ENCODE peak calls at places on chromosomes 3 and 15, in ten cellular contexts. U, Z, S, Y, O, Q, J, B, X and D are unnamed samples.
A peak's percentile ranks its signal among the peaks of the same experiment; 100 is the strongest.

GRCh38 chr3:18389108-18389733 is 35.9 kb downstream of the SATB1 start:
- DNase-seq in U (no peak), Z (no peak), S (peak; percentile 46), Y (no peak), O (no peak), Q (no peak), J (no peak), B (no peak), X (peak; percentile 9), D (peak; percentile 40)

GRCh38 chr3:49872801-49873281 is 3.1 kb upstream of the CAMKV start:
- DNase-seq in U (no peak), Z (no peak), S (peak; percentile 65), Y (no peak), O (no peak), Q (no peak), J (peak; percentile 61), B (no peak), X (no peak), D (no peak)

GRCh38 chr3:45807133-45807532 is 10.8 kb upstream of the SLC6A20 start:
- DNase-seq in U (no peak), Z (no peak), S (no peak), Y (no peak), O (no peak), Q (no peak), J (no peak), B (no peak), X (no peak), D (peak; percentile 3)

GRCh38 chr15:77597804-77598453 is 34.8 kb downstream of the LINGO1 start:
- DNase-seq in U (no peak), Z (no peak), S (no peak), Y (no peak), O (no peak), Q (no peak), J (no peak), B (no peak), X (no peak), D (no peak)

GRCh38 chr3:37346227-37347005 is 172.0 kb upstream of the LRRFIP2 start:
- DNase-seq in U (no peak), Z (no peak), S (no peak), Y (no peak), O (no peak), Q (no peak), J (no peak), B (no peak), X (no peak), D (no peak)

GRCh38 chr15:80957556-80957955 is 32.1 kb downstream of the MESD start:
- DNase-seq in U (no peak), Z (no peak), S (no peak), Y (no peak), O (no peak), Q (no peak), J (no peak), B (no peak), X (no peak), D (no peak)

GRCh38 chr3:59006791-59007517 is 42.9 kb downstream of the CFAP20DC start:
- DNase-seq in U (no peak), Z (no peak), S (no peak), Y (no peak), O (no peak), Q (no peak), J (no peak), B (peak; percentile 60), X (no peak), D (no peak)

GRCh38 chr3:183551930-183552329 is 3.6 kb downstream of the KLHL6 start:
- DNase-seq in U (no peak), Z (no peak), S (no peak), Y (no peak), O (no peak), Q (no peak), J (no peak), B (no peak), X (no peak), D (no peak)

GRCh38 chr15:32909431-32909830 is 191.6 kb downstream of the GREM1 start:
- DNase-seq in U (no peak), Z (no peak), S (no peak), Y (no peak), O (no peak), Q (no peak), J (no peak), B (no peak), X (no peak), D (no peak)

GRCh38 chr15:69979269-69979668 is 118.4 kb downstream of the TLE3 start:
- DNase-seq in U (peak; percentile 77), Z (no peak), S (no peak), Y (peak; percentile 43), O (no peak), Q (no peak), J (no peak), B (no peak), X (no peak), D (no peak)

GRCh38 chr3:71172951-71173350 is 410.6 kb downstream of the FOXP1 start:
- DNase-seq in U (no peak), Z (no peak), S (peak; percentile 23), Y (no peak), O (no peak), Q (no peak), J (no peak), B (no peak), X (peak; percentile 32), D (no peak)

GRCh38 chr3:193701896-193702644 is 109.1 kb downstream of the OPA1 start:
- DNase-seq in U (no peak), Z (no peak), S (no peak), Y (no peak), O (no peak), Q (no peak), J (no peak), B (no peak), X (no peak), D (no peak)

GRCh38 chr3:121822973-121823372 is 11.9 kb downstream of the IQCB1 start:
- DNase-seq in U (no peak), Z (no peak), S (no peak), Y (no peak), O (no peak), Q (no peak), J (no peak), B (no peak), X (no peak), D (no peak)

GRCh38 chr3:143775401-143775970 is 72.8 kb downstream of the SLC9A9 start:
- DNase-seq in U (no peak), Z (no peak), S (peak; percentile 57), Y (peak; percentile 22), O (no peak), Q (no peak), J (no peak), B (no peak), X (no peak), D (peak; percentile 27)

DNA sequence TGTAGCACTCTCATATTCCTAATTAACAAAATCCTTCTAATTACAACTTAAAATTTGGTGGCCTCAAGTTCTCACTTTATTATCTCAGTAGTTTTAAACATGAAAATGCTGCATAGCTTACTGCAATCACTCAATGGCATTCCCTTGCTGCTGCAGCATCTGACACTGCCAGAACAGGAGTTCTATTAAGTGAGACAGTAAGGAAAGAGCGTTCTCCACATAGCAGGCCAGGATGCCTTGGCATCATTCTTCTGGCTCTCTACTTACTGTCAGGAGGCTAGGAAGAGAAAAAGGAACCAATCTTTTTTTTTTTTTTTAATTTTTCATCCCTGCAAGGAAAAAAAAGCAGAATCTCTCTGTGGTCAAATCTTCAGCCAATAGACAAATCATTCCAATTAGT is 3.2 kb downstream of the CNBP start:
- DNase-seq in U (no peak), Z (no peak), S (no peak), Y (no peak), O (no peak), Q (no peak), J (no peak), B (no peak), X (no peak), D (no peak)
- H3K4me1 ChIP-seq in U (peaks cover 86% of the 10 kb centered on the region), Z (peaks cover 31% of the 10 kb centered on the region), S (peaks cover 33% of the 10 kb centered on the region), Y (peaks cover 27% of the 10 kb centered on the region), O (peaks cover 35% of the 10 kb centered on the region), Q (peaks cover 78% of the 10 kb centered on the region), J (peaks cover 4% of the 10 kb centered on the region), B (peaks cover 55% of the 10 kb centered on the region), X (peaks cover 65% of the 10 kb centered on the region), D (peaks cover 67% of the 10 kb centered on the region)

DNA sequence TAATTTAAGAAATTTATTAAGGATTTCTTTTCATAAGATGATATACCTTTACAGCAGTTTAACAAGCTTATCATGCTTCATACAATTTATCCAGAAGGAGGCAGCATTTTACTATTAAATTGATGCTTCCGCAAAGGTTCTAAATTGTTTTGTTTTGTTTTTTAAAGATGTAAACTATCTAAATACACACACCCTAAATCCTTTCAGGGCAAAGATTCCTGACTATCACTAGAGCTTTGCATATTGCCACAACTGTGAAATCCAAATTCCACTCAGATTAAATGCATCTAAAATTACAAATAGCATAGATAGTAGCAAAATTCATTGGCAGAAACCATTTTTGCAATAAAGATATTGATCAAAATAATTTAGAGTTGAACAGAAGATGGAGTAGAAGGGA is 44.5 kb upstream of the CCNL1 start:
- DNase-seq in U (no peak), Z (no peak), S (peak; percentile 40), Y (peak; percentile 22), O (no peak), Q (no peak), J (no peak), B (no peak), X (no peak), D (no peak)
- TF ChIP-seq CTCF in U (peak; percentile 55), Z (peak; percentile 37), S (peak; percentile 70), Y (peak; percentile 60), O (peak; percentile 25), Q (peak; percentile 54), J (peak; percentile 28), B (peak; percentile 41), X (peak; percentile 31), D (peak; percentile 44)

GRCh38 chr3:30622047-30622545 is 15.7 kb downstream of the TGFBR2 start:
- DNase-seq in U (no peak), Z (no peak), S (no peak), Y (no peak), O (no peak), Q (no peak), J (no peak), B (no peak), X (no peak), D (no peak)
- H3K4me1 ChIP-seq in U (peaks cover 100% of the 10 kb centered on the region), Z (peaks cover 12% of the 10 kb centered on the region), S (peaks cover 3% of the 10 kb centered on the region), Y (peaks cover 29% of the 10 kb centered on the region), O (peaks cover 31% of the 10 kb centered on the region), Q (peaks cover 97% of the 10 kb centered on the region), J (no peaks in the 10 kb centered on the region), B (peaks cover 4% of the 10 kb centered on the region), X (peaks cover 85% of the 10 kb centered on the region), D (peaks cover 14% of the 10 kb centered on the region)

DNA sequence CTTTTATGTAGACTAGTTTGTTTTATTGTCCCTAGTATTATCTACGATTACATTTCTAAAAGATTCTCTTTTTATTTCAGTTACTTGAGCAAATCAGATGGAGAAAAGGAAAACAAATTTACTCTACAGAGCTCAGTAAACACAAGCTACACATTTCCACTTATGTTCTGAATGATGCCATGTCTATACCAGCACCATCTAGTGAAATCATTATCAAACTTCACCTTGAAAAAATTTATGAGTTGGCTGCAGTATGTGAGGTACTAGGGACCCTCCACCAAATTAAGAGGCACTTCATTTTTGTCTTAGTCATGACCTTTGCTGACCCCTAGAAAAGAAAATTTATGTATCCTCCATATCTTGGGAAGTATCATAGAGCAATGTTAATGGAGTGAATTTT is 827.4 kb downstream of the SI start:
- DNase-seq in U (no peak), Z (no peak), S (no peak), Y (no peak), O (no peak), Q (no peak), J (no peak), B (no peak), X (no peak), D (no peak)
- TF ChIP-seq CTCF in U (no peak), Z (no peak), S (no peak), Y (no peak), O (no peak), Q (no peak), J (no peak), B (no peak), X (no peak), D (no peak)

GRCh38 chr3:72344256-72345046 is 503.8 kb downstream of the SHQ1 start:
- DNase-seq in U (peak; percentile 8), Z (no peak), S (no peak), Y (no peak), O (no peak), Q (no peak), J (no peak), B (no peak), X (no peak), D (no peak)
- H3K4me1 ChIP-seq in U (peaks cover 36% of the 10 kb centered on the region), Z (peaks cover 12% of the 10 kb centered on the region), S (peaks cover 22% of the 10 kb centered on the region), Y (peaks cover 2% of the 10 kb centered on the region), O (no peaks in the 10 kb centered on the region), Q (peaks cover 26% of the 10 kb centered on the region), J (no peaks in the 10 kb centered on the region), B (no peaks in the 10 kb centered on the region), X (peaks cover 16% of the 10 kb centered on the region), D (no peaks in the 10 kb centered on the region)